ENCODE peak calls at places on chromosomes 4 and X, in ten cellular contexts. M, A, E, S, O, Y, G, U, R and F are unnamed samples.

GRCh38 chrX:97616883-97617510 is 733.3 kb downstream of the RPA4 start:
- DNase-seq in M (no peak), A (no peak), E (no peak), S (no peak), O (no peak), Y (no peak), G (peak; percentile 4), U (no peak), R (no peak), F (no peak)

GRCh38 chr4:173146456-173146855 is 22.2 kb upstream of the GALNT7 start:
- DNase-seq in M (no peak), A (no peak), E (no peak), S (no peak), O (no peak), Y (no peak), G (no peak), U (no peak), R (no peak), F (no peak)

GRCh38 chr4:147138171-147138570 is 192.5 kb upstream of the TTC29 start:
- DNase-seq in M (no peak), A (no peak), E (no peak), S (no peak), O (no peak), Y (no peak), G (no peak), U (no peak), R (no peak), F (no peak)

GRCh38 chr4:168920438-168921081 is 89.5 kb downstream of the CBR4 start:
- DNase-seq in M (no peak), A (no peak), E (no peak), S (no peak), O (no peak), Y (no peak), G (no peak), U (no peak), R (no peak), F (no peak)

GRCh38 chr4:54539500-54540029 is 118.2 kb upstream of the KIT start:
- DNase-seq in M (no peak), A (no peak), E (peak; percentile 65), S (peak; percentile 50), O (peak; percentile 8), Y (peak; percentile 90), G (peak; percentile 3), U (peak; percentile 66), R (peak; percentile 70), F (no peak)

GRCh38 chr4:4457803-4458550 is 71.1 kb downstream of the NSG1 start:
- DNase-seq in M (no peak), A (no peak), E (no peak), S (no peak), O (no peak), Y (no peak), G (no peak), U (no peak), R (no peak), F (no peak)

GRCh38 chrX:130296743-130297142 is 28.0 kb upstream of the ZNF280C start:
- DNase-seq in M (no peak), A (no peak), E (no peak), S (no peak), O (no peak), Y (no peak), G (peak; percentile 56), U (no peak), R (no peak), F (no peak)

GRCh38 chrX:73849054-73849453 is 286.1 kb downstream of the CHIC1 start:
- DNase-seq in M (no peak), A (no peak), E (no peak), S (no peak), O (no peak), Y (no peak), G (peak; percentile 69), U (no peak), R (no peak), F (no peak)

GRCh38 chrX:144265641-144266040 is 381.8 kb downstream of the UBE2NL start:
- DNase-seq in M (no peak), A (no peak), E (no peak), S (no peak), O (no peak), Y (no peak), G (no peak), U (no peak), R (no peak), F (no peak)

GRCh38 chrX:151177141-151178027 is 1.0 kb downstream of the GPR50 start:
- DNase-seq in M (no peak), A (no peak), E (no peak), S (no peak), O (no peak), Y (peak; percentile 48), G (no peak), U (no peak), R (no peak), F (no peak)

GRCh38 chrX:43741843-43742573 is 85.9 kb downstream of the MAOA start:
- DNase-seq in M (no peak), A (peak; percentile 4), E (no peak), S (no peak), O (no peak), Y (no peak), G (peak; percentile 45), U (no peak), R (no peak), F (no peak)

GRCh38 chr4:145511913-145512522 is 30.4 kb downstream of the SMAD1 start:
- DNase-seq in M (peak; percentile 67), A (no peak), E (no peak), S (no peak), O (no peak), Y (no peak), G (peak; percentile 34), U (no peak), R (no peak), F (no peak)

GRCh38 chr4:10124167-10124930 is 7.8 kb upstream of the WDR1 start:
- DNase-seq in M (no peak), A (no peak), E (no peak), S (no peak), O (no peak), Y (no peak), G (no peak), U (no peak), R (no peak), F (no peak)

GRCh38 chr4:97185233-97185632 is 958.0 kb downstream of the STPG2 start:
- DNase-seq in M (no peak), A (no peak), E (no peak), S (no peak), O (no peak), Y (no peak), G (no peak), U (no peak), R (no peak), F (no peak)
- H3K9me3 ChIP-seq in M (no peaks in the 10 kb centered on the region), A (no peaks in the 10 kb centered on the region), E (no peaks in the 10 kb centered on the region), S (no peaks in the 10 kb centered on the region), O (no peaks in the 10 kb centered on the region), Y (no peaks in the 10 kb centered on the region), G (no peaks in the 10 kb centered on the region), U (peaks cover 7% of the 10 kb centered on the region), R (no peaks in the 10 kb centered on the region), F (peaks cover 2% of the 10 kb centered on the region)

DNA sequence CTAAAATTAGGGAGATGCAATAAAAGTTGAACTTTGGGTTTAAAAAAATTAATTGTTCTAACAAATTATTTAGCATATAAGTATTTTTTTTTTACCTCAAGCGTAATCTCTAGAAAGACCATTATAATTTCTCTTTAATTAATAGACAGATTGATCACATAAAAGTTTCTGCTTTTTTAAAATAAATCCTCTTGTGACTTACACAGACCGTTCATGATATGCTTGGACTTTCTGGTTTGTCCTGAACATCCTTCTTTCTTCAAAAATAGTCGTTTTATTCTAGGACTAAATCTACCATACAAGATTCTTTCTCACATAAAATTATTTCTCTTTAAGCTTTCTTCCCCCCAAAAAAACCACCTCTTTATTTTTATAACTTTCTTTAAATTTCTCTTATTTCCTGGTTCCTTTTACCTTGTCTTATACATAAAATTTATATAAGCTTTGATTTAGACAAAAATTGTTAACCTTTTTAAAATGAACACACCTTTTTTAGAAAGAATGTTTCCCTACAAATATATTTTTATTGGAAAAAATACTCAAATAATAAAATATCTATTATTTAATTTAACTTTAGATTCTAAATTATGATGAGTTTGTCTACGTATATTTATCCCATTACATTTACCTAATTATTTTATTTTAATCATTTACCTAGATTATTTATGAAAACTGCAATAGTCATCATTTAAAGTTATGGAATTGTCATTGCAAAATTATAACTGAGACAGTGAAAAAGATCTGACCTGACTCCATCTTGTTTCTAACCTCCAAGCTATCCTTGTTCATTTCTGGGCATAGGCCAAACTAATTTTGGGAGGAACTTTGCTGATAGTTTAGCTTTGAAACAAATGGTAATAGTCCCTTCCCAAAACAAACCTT is 37.6 kb downstream of the PGRMC2 start:
- DNase-seq in M (peak; percentile 43), A (no peak), E (no peak), S (no peak), O (no peak), Y (no peak), G (peak; percentile 12), U (no peak), R (no peak), F (no peak)
- H3K9me3 ChIP-seq in M (peaks cover 22% of the 10 kb centered on the region), A (no peaks in the 10 kb centered on the region), E (no peaks in the 10 kb centered on the region), S (no peaks in the 10 kb centered on the region), O (no peaks in the 10 kb centered on the region), Y (no peaks in the 10 kb centered on the region), G (peaks cover 24% of the 10 kb centered on the region), U (no peaks in the 10 kb centered on the region), R (no peaks in the 10 kb centered on the region), F (no peaks in the 10 kb centered on the region)

GRCh38 chrX:153593811-153594500 is 5.0 kb downstream of the CCNQ start:
- DNase-seq in M (no peak), A (no peak), E (no peak), S (no peak), O (no peak), Y (no peak), G (no peak), U (no peak), R (no peak), F (no peak)

GRCh38 chrX:153592966-153593688 is 5.8 kb downstream of the CCNQ start:
- DNase-seq in M (no peak), A (peak; percentile 33), E (no peak), S (no peak), O (no peak), Y (no peak), G (no peak), U (no peak), R (peak; percentile 84), F (no peak)

GRCh38 chrX:153595387-153595786 is 3.6 kb downstream of the CCNQ start:
- DNase-seq in M (no peak), A (no peak), E (no peak), S (no peak), O (no peak), Y (no peak), G (no peak), U (no peak), R (no peak), F (peak; percentile 28)

GRCh38 chrX:153590961-153591956 is 7.7 kb downstream of the CCNQ start:
- DNase-seq in M (peak; percentile 62), A (no peak), E (no peak), S (peak; percentile 52), O (no peak), Y (no peak), G (no peak), U (no peak), R (no peak), F (no peak)

GRCh38 chrX:153592091-153592833 is 6.7 kb downstream of the CCNQ start:
- DNase-seq in M (no peak), A (no peak), E (no peak), S (no peak), O (no peak), Y (no peak), G (no peak), U (no peak), R (no peak), F (no peak)
- H3K9me3 ChIP-seq in M (no peaks in the 10 kb centered on the region), A (no peaks in the 10 kb centered on the region), E (no peaks in the 10 kb centered on the region), S (no peaks in the 10 kb centered on the region), O (no peaks in the 10 kb centered on the region), Y (no peaks in the 10 kb centered on the region), G (no peaks in the 10 kb centered on the region), U (no peaks in the 10 kb centered on the region), R (no peaks in the 10 kb centered on the region), F (no peaks in the 10 kb centered on the region)

GRCh38 chrX:33457102-33457501 is 245.8 kb upstream of the DMD start:
- DNase-seq in M (no peak), A (no peak), E (no peak), S (no peak), O (no peak), Y (no peak), G (no peak), U (no peak), R (no peak), F (no peak)
- H3K9me3 ChIP-seq in M (no peaks in the 10 kb centered on the region), A (no peaks in the 10 kb centered on the region), E (no peaks in the 10 kb centered on the region), S (no peaks in the 10 kb centered on the region), O (no peaks in the 10 kb centered on the region), Y (no peaks in the 10 kb centered on the region), G (no peaks in the 10 kb centered on the region), U (no peaks in the 10 kb centered on the region), R (no peaks in the 10 kb centered on the region), F (no peaks in the 10 kb centered on the region)